ENCODE peak calls at places on chromosomes 3 and 15, in four cellular contexts. One of them, this sample, is unnamed. For H3K4me1, the result is how much of the 10 kb centered on the place peaks cover.

GRCh38 chr3:172625404-172625803 is 85.5 kb downstream of the NCEH1 start:
- DNase-seq in neural progenitor cell: no peak
- DNase-seq in lower lobe of right lung: no peak
- DNase-seq in right cardiac atrium: no peak
- DNase-seq in this sample: no peak

GRCh38 chr3:17013571-17013970 is 128.8 kb downstream of the PLCL2 start:
- DNase-seq in neural progenitor cell: no peak
- DNase-seq in lower lobe of right lung: no peak
- DNase-seq in right cardiac atrium: no peak
- DNase-seq in this sample: no peak

GRCh38 chr15:98650871-98651481 is 2.6 kb downstream of the IGF1R start:
- DNase-seq in neural progenitor cell: peak
- DNase-seq in lower lobe of right lung: no peak
- DNase-seq in right cardiac atrium: no peak
- DNase-seq in this sample: no peak

GRCh38 chr3:8604988-8605387 is 39.6 kb downstream of the SSUH2 start:
- DNase-seq in neural progenitor cell: no peak
- DNase-seq in lower lobe of right lung: no peak
- DNase-seq in right cardiac atrium: no peak
- DNase-seq in this sample: no peak

GRCh38 chr3:178137206-178137605 is 399.0 kb upstream of the KCNMB2 start:
- DNase-seq in neural progenitor cell: no peak
- DNase-seq in lower lobe of right lung: no peak
- DNase-seq in right cardiac atrium: no peak
- DNase-seq in this sample: no peak

GRCh38 chr3:37712918-37713819 is 148.5 kb upstream of the CTDSPL start:
- DNase-seq in neural progenitor cell: peak
- DNase-seq in lower lobe of right lung: no peak
- DNase-seq in right cardiac atrium: peak
- DNase-seq in this sample: no peak

GRCh38 chr15:69474291-69474690 is 21.7 kb downstream of the RPLP1 start:
- DNase-seq in neural progenitor cell: no peak
- DNase-seq in lower lobe of right lung: no peak
- DNase-seq in right cardiac atrium: no peak
- DNase-seq in this sample: no peak

GRCh38 chr3:94394885-94395284 is 332.0 kb downstream of the NSUN3 start:
- DNase-seq in neural progenitor cell: no peak
- DNase-seq in lower lobe of right lung: no peak
- DNase-seq in right cardiac atrium: no peak
- DNase-seq in this sample: no peak

GRCh38 chr15:80052597-80053304 is 6.7 kb upstream of the ZFAND6 start:
- DNase-seq in neural progenitor cell: no peak
- DNase-seq in lower lobe of right lung: no peak
- DNase-seq in right cardiac atrium: no peak
- DNase-seq in this sample: no peak

GRCh38 chr3:108894981-108895380 is 58.7 kb downstream of the GUCA1C start:
- DNase-seq in neural progenitor cell: no peak
- DNase-seq in lower lobe of right lung: no peak
- DNase-seq in right cardiac atrium: no peak
- DNase-seq in this sample: no peak

GRCh38 chr3:169246158-169246557 is 417.4 kb downstream of the MECOM start:
- DNase-seq in neural progenitor cell: no peak
- DNase-seq in lower lobe of right lung: no peak
- DNase-seq in right cardiac atrium: no peak
- DNase-seq in this sample: no peak

GRCh38 chr15:82890338-82891024 is 62.0 kb downstream of the HOMER2 start:
- DNase-seq in neural progenitor cell: no peak
- DNase-seq in lower lobe of right lung: no peak
- DNase-seq in right cardiac atrium: no peak
- DNase-seq in this sample: no peak

GRCh38 chr3:172592898-172593669 is 69.9 kb upstream of the TNFSF10 start:
- DNase-seq in neural progenitor cell: no peak
- DNase-seq in lower lobe of right lung: no peak
- DNase-seq in right cardiac atrium: no peak
- DNase-seq in this sample: no peak

GRCh38 chr3:42182555-42182954 is 83.4 kb downstream of the CCK start:
- DNase-seq in neural progenitor cell: no peak
- DNase-seq in lower lobe of right lung: no peak
- DNase-seq in right cardiac atrium: no peak
- DNase-seq in this sample: no peak

GRCh38 chr15:49187537-49188245 is 17.6 kb downstream of the GALK2 start:
- DNase-seq in neural progenitor cell: no peak
- DNase-seq in lower lobe of right lung: no peak
- DNase-seq in right cardiac atrium: no peak
- DNase-seq in this sample: no peak

GRCh38 chr3:85808750-85809149 is 850.0 kb downstream of the CADM2 start:
- DNase-seq in neural progenitor cell: no peak
- DNase-seq in lower lobe of right lung: no peak
- DNase-seq in right cardiac atrium: no peak
- DNase-seq in this sample: no peak

GRCh38 chr3:135325726-135326245 is 530.7 kb downstream of the EPHB1 start:
- DNase-seq in neural progenitor cell: no peak
- DNase-seq in lower lobe of right lung: no peak
- DNase-seq in right cardiac atrium: peak
- DNase-seq in this sample: no peak

GRCh38 chr3:183490211-183490601 is 61.8 kb upstream of the MCF2L2 start:
- DNase-seq in neural progenitor cell: no peak
- DNase-seq in lower lobe of right lung: no peak
- DNase-seq in right cardiac atrium: no peak
- DNase-seq in this sample: no peak

GRCh38 chr3:124467980-124468902 is 262.0 kb upstream of the UMPS start:
- DNase-seq in neural progenitor cell: peak
- DNase-seq in lower lobe of right lung: no peak
- DNase-seq in right cardiac atrium: peak
- DNase-seq in this sample: peak

GRCh38 chr3:133490468-133491351 is 82.8 kb upstream of the CDV3 start:
- DNase-seq in neural progenitor cell: no peak
- DNase-seq in lower lobe of right lung: no peak
- DNase-seq in right cardiac atrium: no peak
- DNase-seq in this sample: peak

GRCh38 chr3:7504886-7505775 is 644.2 kb downstream of the GRM7 start:
- DNase-seq in neural progenitor cell: no peak
- DNase-seq in lower lobe of right lung: no peak
- DNase-seq in right cardiac atrium: peak
- DNase-seq in this sample: no peak

GRCh38 chr3:179163503-179163902 is 15.3 kb downstream of the PIK3CA start:
- DNase-seq in neural progenitor cell: no peak
- DNase-seq in lower lobe of right lung: no peak
- DNase-seq in right cardiac atrium: no peak
- DNase-seq in this sample: no peak
- H3K4me1 ChIP-seq in neural progenitor cell: under half
- H3K4me1 ChIP-seq in lower lobe of right lung: under half
- H3K4me1 ChIP-seq in right cardiac atrium: under half
- H3K4me1 ChIP-seq in this sample: under half

DNA sequence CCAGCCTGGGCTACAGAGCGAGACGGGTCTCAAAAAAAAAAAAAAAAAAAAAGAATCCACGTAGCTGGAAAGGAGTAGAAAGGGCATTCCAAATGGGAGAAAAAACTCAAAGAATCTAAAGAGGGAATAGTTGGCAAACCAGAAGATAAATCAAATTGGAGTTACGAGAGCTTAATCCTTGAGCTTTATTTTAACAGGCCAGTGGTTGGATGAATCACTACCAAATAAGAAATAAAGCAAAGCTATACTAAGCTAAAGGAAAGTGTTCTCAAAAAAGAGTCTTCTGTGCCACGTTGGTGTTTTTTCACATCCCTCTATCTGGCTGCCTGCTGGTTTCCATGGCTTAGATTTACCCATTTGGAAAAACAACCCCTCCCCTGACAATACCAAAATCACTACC is 14.0 kb downstream of the VGLL4 start:
- DNase-seq in neural progenitor cell: no peak
- DNase-seq in lower lobe of right lung: no peak
- DNase-seq in right cardiac atrium: no peak
- DNase-seq in this sample: no peak
- H3K4me1 ChIP-seq in neural progenitor cell: under half
- H3K4me1 ChIP-seq in lower lobe of right lung: under half
- H3K4me1 ChIP-seq in right cardiac atrium: under half
- H3K4me1 ChIP-seq in this sample: under half

GRCh38 chr3:129000742-129001100 is 383 bp upstream of the EFCC1 start:
- DNase-seq in neural progenitor cell: peak
- DNase-seq in lower lobe of right lung: no peak
- DNase-seq in right cardiac atrium: no peak
- DNase-seq in this sample: no peak
- H3K4me1 ChIP-seq in neural progenitor cell: under half
- H3K4me1 ChIP-seq in lower lobe of right lung: half or more
- H3K4me1 ChIP-seq in right cardiac atrium: under half
- H3K4me1 ChIP-seq in this sample: under half

GRCh38 chr15:71682051-71682450 is 128.3 kb upstream of the NR2E3 start:
- DNase-seq in neural progenitor cell: no peak
- DNase-seq in lower lobe of right lung: no peak
- DNase-seq in right cardiac atrium: no peak
- DNase-seq in this sample: no peak
- H3K4me1 ChIP-seq in neural progenitor cell: under half
- H3K4me1 ChIP-seq in lower lobe of right lung: under half
- H3K4me1 ChIP-seq in right cardiac atrium: under half
- H3K4me1 ChIP-seq in this sample: under half

GRCh38 chr15:52789601-52790165 is 453 bp downstream of the ONECUT1 start:
- DNase-seq in neural progenitor cell: peak
- DNase-seq in lower lobe of right lung: peak
- DNase-seq in right cardiac atrium: no peak
- DNase-seq in this sample: peak

GRCh38 chr15:52788099-52788986 is 1.8 kb downstream of the ONECUT1 start:
- DNase-seq in neural progenitor cell: peak
- DNase-seq in lower lobe of right lung: peak
- DNase-seq in right cardiac atrium: no peak
- DNase-seq in this sample: no peak

GRCh38 chr15:52790166-52790708 is at the start of gene ONECUT1:
- DNase-seq in neural progenitor cell: peak
- DNase-seq in lower lobe of right lung: peak
- DNase-seq in right cardiac atrium: peak
- DNase-seq in this sample: peak

GRCh38 chr15:52787549-52788098 is 2.5 kb downstream of the ONECUT1 start:
- DNase-seq in neural progenitor cell: peak
- DNase-seq in lower lobe of right lung: no peak
- DNase-seq in right cardiac atrium: no peak
- DNase-seq in this sample: no peak

GRCh38 chr15:52789008-52789600 is 1.0 kb downstream of the ONECUT1 start:
- DNase-seq in neural progenitor cell: no peak
- DNase-seq in lower lobe of right lung: no peak
- DNase-seq in right cardiac atrium: no peak
- DNase-seq in this sample: no peak
- H3K4me1 ChIP-seq in neural progenitor cell: under half
- H3K4me1 ChIP-seq in lower lobe of right lung: under half
- H3K4me1 ChIP-seq in right cardiac atrium: under half
- H3K4me1 ChIP-seq in this sample: under half